ENCODE peak calls at places on chromosome X, in four cellular contexts. V, Q, T and X are unnamed samples.

GRCh38 chrX:82141942-82142341 is 940.0 kb downstream of the SH3BGRL start:
- DNase-seq in Q (no peak), T (no peak), V (no peak), X (peak)

GRCh38 chrX:137707348-137707747 is 141.4 kb downstream of the ZIC3 start:
- DNase-seq in V (no peak), Q (no peak), T (no peak), X (no peak)

GRCh38 chrX:53481816-53482485 is 47.8 kb upstream of the HSD17B10 start:
- DNase-seq in V (peak), T (peak), Q (peak), X (peak)

GRCh38 chrX:129772796-129773431 is 6.8 kb upstream of the SASH3 start:
- DNase-seq in V (no peak), Q (no peak), T (peak), X (no peak)

GRCh38 chrX:148309413-148309812 is 191.0 kb upstream of the AFF2 start:
- DNase-seq in V (no peak), T (no peak), Q (no peak), X (no peak)

GRCh38 chrX:101009086-101009485 is 39.6 kb downstream of the ARL13A start:
- DNase-seq in V (no peak), Q (no peak), T (no peak), X (no peak)

GRCh38 chrX:49273181-49273727 is 3.7 kb downstream of the PPP1R3F start:
- DNase-seq in T (no peak), Q (no peak), V (no peak), X (peak)

GRCh38 chrX:131821945-131822622 is 201.0 kb upstream of the STK26 start:
- DNase-seq in V (no peak), Q (no peak), T (peak), X (no peak)

DNA sequence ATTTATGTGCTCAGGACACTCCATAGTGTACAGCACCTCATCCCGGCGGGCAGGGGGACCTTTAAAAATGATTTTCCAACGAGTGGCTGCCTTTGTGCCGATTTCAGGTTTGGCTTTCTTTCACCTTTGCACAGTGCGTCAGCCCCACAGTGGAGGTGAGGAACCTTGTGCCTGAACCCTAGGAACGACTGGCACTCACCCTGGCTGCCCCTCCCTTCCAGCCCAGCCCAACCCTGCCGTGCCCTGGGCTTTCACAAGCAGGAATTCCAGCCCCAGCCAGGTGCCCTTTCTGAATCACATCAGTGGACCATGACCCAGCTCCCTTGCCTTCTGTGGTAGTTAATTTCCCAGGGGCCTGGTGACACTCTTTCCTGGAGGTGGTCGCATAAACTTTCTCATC is 1.3 kb downstream of the TMEM164 start:
- DNase-seq in V (no peak), Q (no peak), T (no peak), X (no peak)
- H3K4me3 ChIP-seq in V (peak), Q (no peak), T (peak), X (no peak)

GRCh38 chrX:154800508-154801207 is 4.6 kb downstream of the MPP1 start:
- DNase-seq in Q (no peak), V (peak), T (no peak), X (no peak)
- H3K4me3 ChIP-seq in Q (peak), V (no peak), T (no peak), X (peak)

GRCh38 chrX:23331701-23332100 is 2.9 kb upstream of the PTCHD1 start:
- DNase-seq in V (no peak), Q (no peak), T (no peak), X (no peak)

GRCh38 chrX:23332101-23332887 is 2.4 kb upstream of the PTCHD1 start:
- DNase-seq in Q (no peak), T (no peak), V (no peak), X (no peak)

GRCh38 chrX:23333842-23334535 is 660 bp upstream of the PTCHD1 start:
- DNase-seq in T (no peak), V (no peak), Q (no peak), X (no peak)

GRCh38 chrX:23334536-23334870 is at the start of gene PTCHD1:
- DNase-seq in V (no peak), T (no peak), Q (no peak), X (no peak)

DNA sequence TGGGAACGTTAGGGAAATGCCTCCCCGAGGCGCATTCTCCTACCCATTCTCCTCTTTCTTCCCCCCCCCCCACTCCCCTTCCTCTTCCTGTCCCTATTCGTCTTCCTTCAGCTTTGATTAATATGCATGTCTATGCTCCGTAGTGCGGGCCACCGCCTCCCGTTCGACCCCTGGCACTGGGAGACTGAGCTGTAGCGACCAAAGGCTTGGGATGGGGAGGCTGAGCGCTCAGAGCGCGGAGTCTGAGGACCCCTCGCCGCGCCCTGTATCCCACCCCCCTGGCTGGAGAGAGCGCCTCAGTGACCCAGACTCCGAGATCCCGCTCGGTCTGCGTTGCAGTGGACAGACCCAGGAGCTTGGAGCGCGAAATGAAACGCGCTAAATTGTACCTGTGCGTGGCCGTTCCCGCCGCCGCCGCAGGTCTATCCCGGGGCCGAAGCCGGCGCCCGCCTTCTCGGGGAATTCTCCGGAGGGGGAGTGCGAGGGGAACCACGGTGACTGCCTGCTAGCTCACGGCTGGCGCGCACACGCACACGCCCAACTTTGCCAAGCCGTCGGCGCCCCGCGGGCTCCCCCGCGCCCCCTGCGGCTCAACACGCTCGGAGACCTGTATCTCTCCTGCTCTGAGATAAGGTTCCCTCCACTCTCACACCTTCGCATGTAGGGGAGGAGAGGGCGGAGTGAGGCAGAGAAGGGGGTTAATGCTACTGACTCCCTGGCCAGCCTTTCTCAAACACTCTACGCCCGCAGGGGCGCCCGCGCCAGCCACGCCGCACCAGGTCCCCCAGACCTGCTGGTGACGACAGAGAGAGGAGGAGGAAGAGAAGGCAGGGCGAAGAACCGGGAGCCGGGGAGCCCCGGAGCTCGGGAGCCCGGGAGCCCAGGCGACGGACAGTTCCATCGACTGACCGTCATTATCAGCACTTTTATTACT is 1.5 kb upstream of the PTCHD1 start:
- DNase-seq in V (no peak), Q (no peak), T (no peak), X (no peak)
- H3K4me3 ChIP-seq in V (no peak), Q (peak), T (peak), X (no peak)

GRCh38 chrX:5991393-5991792 is 237.3 kb downstream of the NLGN4X start:
- DNase-seq in T (no peak), Q (no peak), V (no peak), X (no peak)
- H3K4me3 ChIP-seq in T (no peak), Q (no peak), V (no peak), X (no peak)

GRCh38 chrX:16804923-16805464 is 18.7 kb downstream of the TXLNG start:
- DNase-seq in T (no peak), Q (no peak), V (no peak), X (no peak)

GRCh38 chrX:16807548-16807947 is 21.3 kb downstream of the TXLNG start:
- DNase-seq in V (no peak), T (no peak), Q (no peak), X (no peak)

DNA sequence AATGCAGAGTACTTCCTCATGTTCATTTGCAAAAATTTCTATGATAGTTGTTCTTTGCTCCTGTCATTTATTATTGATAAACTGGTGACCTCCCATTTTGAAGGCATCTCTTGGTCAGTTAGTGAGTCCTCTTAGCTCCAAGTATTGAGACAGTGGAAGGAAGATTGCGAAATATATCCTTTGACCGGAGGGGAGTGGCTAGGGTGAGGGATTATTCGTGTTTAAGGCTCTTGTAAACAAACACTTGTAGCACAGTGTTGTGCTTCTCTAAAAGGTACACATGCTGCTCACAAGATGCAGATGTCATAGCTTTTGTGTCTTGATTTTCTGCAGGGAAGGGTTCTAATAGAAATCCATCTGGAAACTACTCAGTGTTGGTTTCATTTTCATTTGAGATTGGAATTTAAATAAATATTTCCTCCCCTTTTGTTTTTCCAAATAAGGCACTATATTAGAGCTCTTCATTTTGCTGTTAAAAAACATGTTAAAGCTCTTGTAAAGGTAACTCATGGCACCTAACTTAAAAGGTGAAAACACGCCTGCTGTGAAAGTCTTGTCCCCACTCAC is 21.8 kb downstream of the TXLNG start:
- DNase-seq in Q (no peak), T (no peak), V (peak), X (no peak)
- H3K4me3 ChIP-seq in Q (no peak), T (peak), V (peak), X (no peak)

GRCh38 chrX:154981116-154981411 is 41.5 kb downstream of the F8 start:
- DNase-seq in V (no peak), Q (no peak), T (no peak), X (no peak)
- H3K4me3 ChIP-seq in V (no peak), Q (peak), T (no peak), X (no peak)

DNA sequence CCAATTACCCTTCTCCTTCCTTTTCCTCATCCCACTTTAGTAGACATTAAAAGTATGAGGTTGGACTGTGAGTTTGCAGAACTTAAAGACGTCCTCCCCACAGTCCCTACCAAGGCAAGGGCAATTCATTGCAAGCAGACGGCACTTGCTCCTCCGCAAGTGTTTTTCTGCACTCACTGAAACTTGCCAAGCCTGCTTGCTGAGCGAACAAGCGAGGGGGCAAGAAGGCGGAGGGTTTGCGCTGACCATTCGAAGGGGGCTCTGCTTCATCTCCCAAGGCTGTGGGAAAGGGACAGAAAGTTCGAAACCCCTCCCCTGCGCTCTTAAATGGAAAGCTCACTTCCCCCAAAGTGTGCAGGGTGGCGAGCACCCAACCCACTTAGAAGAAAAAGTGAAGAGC is 1.5 kb downstream of the MID1 start:
- DNase-seq in V (peak), T (no peak), Q (no peak), X (no peak)
- H3K4me3 ChIP-seq in V (peak), T (peak), Q (peak), X (no peak)

GRCh38 chrX:71111141-71111843 is at the start of gene IL2RG:
- DNase-seq in Q (no peak), V (no peak), T (no peak), X (peak)
- H3K4me3 ChIP-seq in Q (no peak), V (no peak), T (no peak), X (peak)